ENCODE peak calls at places on chromosomes 3 and 15, in seven cellular contexts. Q is amniotic epithelial cell, K is mesothelial cell of epicardium, B is H9, Y is NCI-H1092, H is activated T-cell treated with anti-CD3 and anti-CD28 coated beads for 1 hour, L is stomach. A is an unnamed sample.

GRCh38 chr3:72100062-72100511 is 315.1 kb upstream of the PROK2 start:
- DNase-seq in B (peak), Q (no peak), Y (peak), L (no peak), K (no peak), H (no peak), A (no peak)

GRCh38 chr3:149085828-149086231 is 503 bp downstream of the HLTF start:
- DNase-seq in L (no peak), Q (peak), H (no peak), B (peak), Y (no peak), K (no peak), A (no peak)

GRCh38 chr3:127547761-127548605 is 42.5 kb downstream of the TPRA1 start:
- DNase-seq in Y (peak), B (peak), L (peak), H (peak), K (peak), Q (peak), A (peak)

GRCh38 chr15:76328962-76329361 is 7.6 kb upstream of the ISL2 start:
- DNase-seq in H (no peak), Q (peak), B (no peak), Y (no peak), L (no peak), K (no peak), A (peak)

GRCh38 chr3:127814325-127814781 is 8.0 kb downstream of the MGLL start:
- DNase-seq in H (no peak), Q (no peak), K (no peak), L (no peak), B (no peak), Y (no peak), A (no peak)

GRCh38 chr3:166445865-166446264 is 608.6 kb upstream of the BCHE start:
- DNase-seq in Q (no peak), Y (no peak), K (no peak), L (no peak), B (no peak), H (no peak), A (no peak)

GRCh38 chr3:12142476-12142875 is 16.2 kb downstream of the TIMP4 start:
- DNase-seq in Y (no peak), L (no peak), K (no peak), Q (no peak), B (no peak), H (no peak), A (no peak)

GRCh38 chr3:182492536-182492935 is 300.8 kb upstream of the ATP11B start:
- DNase-seq in H (no peak), K (no peak), L (no peak), Y (no peak), Q (no peak), B (no peak), A (no peak)

GRCh38 chr3:114178770-114179368 is at the start of gene DRD3:
- DNase-seq in L (no peak), Q (peak), Y (no peak), B (peak), H (no peak), K (no peak), A (peak)

GRCh38 chr15:44468713-44469385 is 41.4 kb downstream of the CTDSPL2 start:
- DNase-seq in Q (peak), Y (no peak), H (no peak), B (no peak), L (no peak), K (no peak), A (peak)

GRCh38 chr3:120396469-120396868 is 47.3 kb upstream of the LRRC58 start:
- DNase-seq in H (no peak), K (no peak), B (no peak), L (no peak), Q (no peak), Y (no peak), A (no peak)

GRCh38 chr3:108004647-108005046 is 86.2 kb downstream of the CD47 start:
- DNase-seq in B (no peak), Q (no peak), K (no peak), Y (no peak), H (no peak), L (no peak), A (no peak)

GRCh38 chr15:77226652-77227051 is 155.7 kb upstream of the TSPAN3 start:
- DNase-seq in Y (no peak), L (no peak), H (no peak), K (no peak), Q (no peak), B (no peak), A (no peak)

GRCh38 chr3:194271459-194272035 is 79.6 kb downstream of the CPN2 start:
- DNase-seq in B (no peak), L (no peak), H (no peak), Y (no peak), K (peak), Q (no peak), A (no peak)

GRCh38 chr15:70863450-70864218 is 9.7 kb upstream of the LARP6 start:
- DNase-seq in B (no peak), Q (peak), K (no peak), L (no peak), H (no peak), Y (no peak), A (peak)

GRCh38 chr3:54932606-54933005 is 4.7 kb upstream of the LRTM1 start:
- DNase-seq in H (no peak), B (no peak), Q (no peak), K (no peak), Y (no peak), L (no peak), A (no peak)

GRCh38 chr15:64008177-64008576 is 38.1 kb downstream of the DAPK2 start:
- DNase-seq in L (no peak), B (no peak), Y (no peak), Q (no peak), K (no peak), H (no peak), A (no peak)

GRCh38 chr3:159634414-159634813 is 354.2 kb upstream of the IL12A start:
- DNase-seq in B (no peak), Q (peak), Y (no peak), H (no peak), L (no peak), K (no peak), A (peak)

GRCh38 chr15:31248951-31249350 is 77.7 kb upstream of the KLF13 start:
- DNase-seq in Y (no peak), Q (no peak), L (no peak), B (no peak), H (no peak), K (no peak), A (no peak)

GRCh38 chr3:127779747-127780146 is 42.6 kb downstream of the MGLL start:
- DNase-seq in Y (no peak), H (no peak), B (no peak), Q (no peak), L (no peak), K (no peak), A (no peak)

GRCh38 chr15:23588268-23588667 is 22.8 kb downstream of the MKRN3 start:
- DNase-seq in Y (no peak), L (no peak), K (no peak), B (no peak), H (no peak), Q (no peak), A (no peak)

GRCh38 chr3:128555098-128555825 is 62.3 kb upstream of the GATA2 start:
- DNase-seq in K (no peak), Q (no peak), B (no peak), Y (no peak), L (no peak), H (no peak), A (no peak)

GRCh38 chr3:117399311-117400068 is 689.9 kb downstream of the TUSC7 start:
- DNase-seq in L (no peak), Y (peak), K (no peak), Q (peak), B (peak), H (no peak), A (no peak)

GRCh38 chr3:15805756-15806266 is 8.0 kb upstream of the ANKRD28 start:
- DNase-seq in L (no peak), K (no peak), H (no peak), Y (no peak), B (no peak), Q (peak), A (peak)

GRCh38 chr3:156477306-156477705 is 77.6 kb downstream of the SSR3 start:
- DNase-seq in L (no peak), K (no peak), Q (peak), H (no peak), Y (no peak), B (peak), A (peak)

GRCh38 chr3:187839422-187839821 is 94.2 kb upstream of the BCL6 start:
- DNase-seq in Q (no peak), Y (no peak), K (no peak), H (no peak), L (no peak), B (no peak), A (no peak)

GRCh38 chr3:61777483-61777882 is 216.1 kb downstream of the PTPRG start:
- DNase-seq in H (no peak), Q (peak), B (no peak), Y (no peak), L (no peak), K (no peak), A (no peak)

GRCh38 chr3:122902326-122902725 is 107.5 kb downstream of the SLC49A4 start:
- DNase-seq in Y (no peak), Q (peak), K (no peak), H (no peak), L (no peak), B (no peak), A (peak)

GRCh38 chr3:9903238-9903624 is 583 bp downstream of the IL17RE start:
- DNase-seq in Y (no peak), K (no peak), H (no peak), Q (no peak), L (no peak), B (no peak), A (peak)

GRCh38 chr3:59268170-59268569 is 218.3 kb upstream of the CFAP20DC start:
- DNase-seq in H (no peak), B (no peak), Y (no peak), Q (peak), K (no peak), L (no peak), A (peak)